ENCODE peak calls at places on chromosomes 2 and 18, in nine cellular contexts. U is heart left ventricle; Q is HCT116; R is CD4-positive, alpha-beta T cell; Y is mesothelial cell of epicardium; W is PC-3; C is body of pancreas; D is thoracic aorta; G is adrenal gland. L is an unnamed sample.

GRCh38 chr2:8416836-8417832 is 264.7 kb upstream of the ID2 start:
- DNase-seq in C (no peak), R (no peak), D (no peak), Y (no peak), G (no peak), U (no peak), W (peak; percentile 19), Q (no peak), L (no peak)

GRCh38 chr18:50559750-50560680 is at the start of gene MAPK4:
- DNase-seq in C (peak; percentile 64), G (peak; percentile 55), D (no peak), Q (no peak), W (no peak), U (peak; percentile 47), R (peak; percentile 5), Y (peak; percentile 71), L (peak; percentile 45)

GRCh38 chr2:174753038-174753633 is 11.1 kb downstream of the CHRNA1 start:
- DNase-seq in D (no peak), Q (no peak), Y (no peak), U (no peak), C (no peak), R (peak; percentile 51), G (no peak), W (peak; percentile 7), L (no peak)

GRCh38 chr2:236200378-236200777 is 32.2 kb upstream of the GBX2 start:
- DNase-seq in G (no peak), Q (no peak), Y (no peak), W (no peak), U (no peak), R (no peak), C (no peak), D (no peak), L (no peak)

GRCh38 chr2:3636586-3637310 is 21.3 kb upstream of the ALLC start:
- DNase-seq in R (no peak), Q (no peak), W (no peak), C (no peak), G (peak; percentile 44), Y (peak; percentile 24), D (no peak), U (peak; percentile 7), L (no peak)

GRCh38 chr2:17592731-17593409 is 52.4 kb downstream of the VSNL1 start:
- DNase-seq in G (no peak), W (no peak), D (no peak), Y (no peak), R (no peak), Q (no peak), C (no peak), U (no peak), L (no peak)

GRCh38 chr2:65055427-65056214 is 595 bp upstream of the CEP68 start:
- DNase-seq in Q (no peak), U (no peak), R (peak; percentile 66), G (no peak), C (no peak), Y (no peak), W (no peak), D (no peak), L (no peak)

GRCh38 chr2:56729212-56729611 is 545.4 kb downstream of the CCDC85A start:
- DNase-seq in W (no peak), U (no peak), Q (no peak), D (no peak), G (no peak), C (no peak), R (no peak), Y (no peak), L (no peak)

GRCh38 chr2:43842866-43843226 is 4.1 kb downstream of the ABCG8 start:
- DNase-seq in W (no peak), D (no peak), G (no peak), Q (no peak), U (no peak), Y (no peak), C (no peak), R (no peak), L (no peak)

GRCh38 chr18:5975111-5975622 is 79.8 kb upstream of the TMEM200C start:
- DNase-seq in W (peak; percentile 74), C (no peak), R (no peak), U (no peak), G (no peak), Y (no peak), D (no peak), Q (no peak), L (no peak)
- TF ChIP-seq CTCF in W (peak; percentile 56), C (no peak), R (no peak), U (no peak), G (no peak), Y (no peak), D (no peak), Q (no peak), L (no peak)

GRCh38 chr2:177550264-177551200 is 158.0 kb downstream of the AGPS start:
- DNase-seq in C (no peak), G (no peak), W (no peak), Q (no peak), R (no peak), U (no peak), D (no peak), Y (no peak), L (no peak)

GRCh38 chr2:177551989-177552413 is 159.4 kb downstream of the AGPS start:
- DNase-seq in G (no peak), U (peak; percentile 38), D (no peak), C (peak; percentile 88), Y (peak; percentile 49), Q (no peak), W (no peak), R (no peak), L (no peak)

GRCh38 chr2:177553176-177553909 is 160.8 kb downstream of the AGPS start:
- DNase-seq in R (no peak), D (no peak), C (no peak), W (peak; percentile 20), Y (no peak), Q (no peak), G (no peak), U (no peak), L (no peak)

GRCh38 chr2:177554365-177554764 is 161.8 kb downstream of the AGPS start:
- DNase-seq in C (no peak), Y (no peak), G (no peak), W (peak; percentile 10), D (no peak), R (no peak), U (no peak), Q (no peak), L (no peak)

DNA sequence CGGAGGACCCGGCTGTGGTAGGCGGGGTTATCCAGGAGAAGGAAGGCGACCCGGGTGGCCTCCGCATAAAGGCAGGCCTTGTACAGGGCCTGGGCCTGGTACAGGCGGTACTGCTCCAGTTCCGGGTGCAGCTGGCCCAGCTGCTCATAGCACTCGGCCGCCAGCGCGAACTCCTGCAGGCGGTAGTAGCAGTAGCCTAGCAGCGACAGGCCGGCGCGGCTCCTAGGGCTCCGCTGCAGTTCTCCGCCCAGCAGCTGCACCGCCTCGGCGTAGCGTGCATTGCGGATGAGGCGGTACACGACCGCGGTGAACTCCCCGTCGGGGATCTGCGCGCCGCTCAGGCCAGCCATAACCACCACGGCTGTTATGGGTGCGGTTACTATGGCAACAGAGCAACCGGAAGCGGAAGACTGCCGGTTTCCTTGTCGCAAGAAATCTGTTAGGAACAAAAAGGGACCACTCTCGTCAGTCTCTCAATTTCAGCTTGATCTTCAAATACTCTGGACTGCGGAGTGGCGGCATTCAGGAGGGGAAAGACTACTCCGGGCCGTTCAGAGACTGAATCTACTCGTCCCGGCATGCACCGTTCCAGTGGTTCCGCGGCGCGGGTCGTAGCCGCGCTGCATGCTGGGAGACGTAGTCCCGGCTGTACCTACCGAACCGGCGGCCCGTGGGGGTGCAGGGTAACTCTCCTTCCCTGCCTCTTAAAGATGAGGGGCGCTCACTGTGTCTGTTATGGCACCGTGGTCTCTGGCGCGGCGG is 160.0 kb downstream of the AGPS start:
- DNase-seq in D (peak; percentile 62), R (peak; percentile 88), U (peak; percentile 88), C (peak; percentile 87), Q (peak; percentile 70), G (peak; percentile 93), Y (peak; percentile 86), W (peak; percentile 82), L (peak; percentile 75)
- TF ChIP-seq CTCF in D (no peak), R (no peak), U (no peak), C (peak; percentile 7), Q (no peak), G (no peak), Y (no peak), W (no peak), L (no peak)

GRCh38 chr2:211331736-211332135 is 775.3 kb downstream of the CPS1 start:
- DNase-seq in D (no peak), U (no peak), R (no peak), G (no peak), Q (no peak), W (no peak), C (no peak), Y (no peak), L (no peak)

GRCh38 chr2:211328126-211328525 is 771.7 kb downstream of the CPS1 start:
- DNase-seq in R (no peak), W (no peak), D (no peak), Q (no peak), U (no peak), Y (no peak), G (no peak), C (no peak), L (no peak)

GRCh38 chr2:211333377-211333776 is 777.0 kb downstream of the CPS1 start:
- DNase-seq in R (no peak), C (no peak), U (no peak), D (no peak), Y (no peak), G (no peak), W (no peak), Q (no peak), L (no peak)

GRCh38 chr2:211329882-211330281 is 773.5 kb downstream of the CPS1 start:
- DNase-seq in G (no peak), U (no peak), R (no peak), W (no peak), D (no peak), Q (no peak), C (no peak), Y (no peak), L (no peak)

DNA sequence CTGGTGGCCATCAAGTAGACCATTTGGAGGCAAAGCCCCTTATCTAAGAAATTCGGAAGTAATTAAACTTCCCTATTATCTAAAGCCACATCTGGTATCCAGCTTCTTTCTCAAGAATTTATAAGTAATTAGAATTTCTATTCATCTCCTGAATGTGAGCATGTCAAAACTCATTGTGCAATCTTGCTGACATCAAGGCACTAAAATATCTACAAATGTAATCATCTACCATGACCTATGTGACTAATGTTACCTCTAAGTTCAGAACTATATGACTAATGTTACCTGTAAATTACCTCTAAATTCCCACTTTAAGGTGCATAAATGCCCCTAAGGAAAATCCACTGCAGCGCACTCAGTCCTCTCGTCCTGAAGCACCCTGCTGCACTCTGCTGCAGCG is 773.0 kb downstream of the CPS1 start:
- DNase-seq in U (no peak), C (no peak), Q (no peak), R (no peak), Y (no peak), D (no peak), W (peak; percentile 49), G (no peak), L (no peak)
- TF ChIP-seq CTCF in U (no peak), C (no peak), Q (no peak), R (no peak), Y (no peak), D (no peak), W (no peak), G (no peak), L (no peak)

GRCh38 chr2:6526093-6526824 is 339.4 kb downstream of the CMPK2 start:
- DNase-seq in C (peak; percentile 48), R (no peak), Y (no peak), Q (peak; percentile 13), D (no peak), G (no peak), U (no peak), W (peak; percentile 37), L (no peak)
- TF ChIP-seq CTCF in C (peak; percentile 65), R (no peak), Y (peak; percentile 65), Q (peak; percentile 55), D (no peak), G (no peak), U (no peak), W (peak; percentile 60), L (peak; percentile 76)

L was measured in neural crest cell.